ENCODE peak calls at places on chromosomes 2 and 18, in nine cellular contexts. S is tibial artery; N is right atrium auricular region; J is adrenal gland; E is CD8-positive, alpha-beta memory T cell; Y is neural progenitor cell; X is BE2C; H is Panc1; L is aorta. T is an unnamed sample. For H3K4me1, the result is how much of the 10 kb centered on the place peaks cover.

GRCh38 chr2:121333231-121333630 is 48.2 kb upstream of the TFCP2L1 start:
- DNase-seq in S (no peak), N (no peak), J (no peak), E (no peak), Y (no peak), X (no peak), H (no peak), L (no peak), T (no peak)

GRCh38 chr18:55150001-55150400 is 190.7 kb upstream of the CCDC68 start:
- DNase-seq in S (peak), N (no peak), J (no peak), E (no peak), Y (no peak), X (no peak), H (no peak), L (no peak), T (no peak)

GRCh38 chr2:10448646-10449480 is 736 bp upstream of the ODC1 start:
- DNase-seq in S (peak), N (peak), J (peak), E (peak), Y (peak), X (no peak), H (no peak), L (peak), T (peak)

GRCh38 chr18:78721986-78722385 is 257.6 kb upstream of the SALL3 start:
- DNase-seq in S (no peak), N (no peak), J (no peak), E (no peak), Y (no peak), X (no peak), H (no peak), L (no peak), T (no peak)

GRCh38 chr2:238635637-238636036 is 208.9 kb downstream of the ASB1 start:
- DNase-seq in S (no peak), N (no peak), J (no peak), E (no peak), Y (no peak), X (no peak), H (no peak), L (no peak), T (no peak)

GRCh38 chr2:102081600-102081999 is 60.9 kb upstream of the IL1R1 start:
- DNase-seq in S (no peak), N (no peak), J (no peak), E (no peak), Y (no peak), X (no peak), H (no peak), L (no peak), T (no peak)

GRCh38 chr2:235779444-235779896 is 285.6 kb downstream of the AGAP1 start:
- DNase-seq in S (peak), N (peak), J (peak), E (peak), Y (peak), X (peak), H (peak), L (peak), T (peak)

GRCh38 chr18:48806551-48807261 is 144.1 kb downstream of the SMAD7 start:
- DNase-seq in S (peak), N (peak), J (peak), E (peak), Y (no peak), X (no peak), H (no peak), L (peak), T (peak)

GRCh38 chr2:20706786-20707185 is 39.8 kb downstream of the GDF7 start:
- DNase-seq in S (no peak), N (no peak), J (no peak), E (no peak), Y (no peak), X (no peak), H (no peak), L (no peak), T (no peak)

GRCh38 chr18:12904012-12904516 is 20.0 kb upstream of the PTPN2 start:
- DNase-seq in S (no peak), N (no peak), J (no peak), E (no peak), Y (no peak), X (no peak), H (no peak), L (peak), T (peak)

GRCh38 chr2:142824756-142825155 is 52.7 kb upstream of the KYNU start:
- DNase-seq in S (no peak), N (no peak), J (no peak), E (no peak), Y (no peak), X (no peak), H (no peak), L (no peak), T (no peak)
- H3K4me1 ChIP-seq in S (under half), N (under half), J (under half), E (under half), Y (under half), X (under half), H (under half), L (under half), T (under half)

DNA sequence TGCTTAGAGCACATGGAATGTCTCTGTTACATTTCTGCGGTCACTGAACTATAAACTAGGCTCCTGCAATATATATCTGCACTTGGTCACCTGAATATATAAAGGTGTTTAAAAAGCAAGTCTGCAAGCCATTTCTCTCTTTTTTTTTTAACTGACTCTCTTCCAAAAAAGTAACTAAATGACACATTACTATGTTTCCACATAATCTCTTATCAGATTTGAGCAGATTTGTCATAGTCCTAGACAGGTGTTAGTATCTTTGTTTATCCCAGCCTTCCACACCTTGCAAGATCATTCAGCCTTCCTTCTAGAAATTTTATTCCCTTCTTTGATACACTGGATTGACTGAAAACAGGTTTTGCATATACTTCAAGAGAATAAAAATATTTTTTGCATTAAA is 86.7 kb upstream of the KLF7 start:
- DNase-seq in S (no peak), N (no peak), J (no peak), E (no peak), Y (no peak), X (no peak), H (no peak), L (no peak), T (no peak)
- H3K4me1 ChIP-seq in S (under half), N (under half), J (under half), E (under half), Y (under half), X (half or more), H (under half), L (under half), T (under half)

GRCh38 chr2:241315879-241316700 is at the start of gene SEPTIN2:
- DNase-seq in S (peak), N (peak), J (peak), E (no peak), Y (no peak), X (no peak), H (no peak), L (peak), T (no peak)
- H3K4me1 ChIP-seq in S (under half), N (half or more), J (half or more), E (half or more), Y (under half), X (under half), H (half or more), L (under half), T (under half)

GRCh38 chr18:44783371-44783770 is 102.7 kb downstream of the SETBP1 start:
- DNase-seq in S (no peak), N (no peak), J (no peak), E (no peak), Y (no peak), X (no peak), H (no peak), L (no peak), T (no peak)
- H3K4me1 ChIP-seq in S (under half), N (under half), J (under half), E (under half), Y (under half), X (under half), H (under half), L (under half), T (under half)

GRCh38 chr2:227655454-227655853 is 11.2 kb upstream of the SCYGR5 start:
- DNase-seq in S (peak), N (no peak), J (peak), E (no peak), Y (no peak), X (no peak), H (peak), L (no peak), T (no peak)
- H3K4me1 ChIP-seq in S (under half), N (under half), J (under half), E (under half), Y (under half), X (under half), H (under half), L (under half), T (under half)

GRCh38 chr2:215791481-215791937 is 221.8 kb downstream of the MREG start:
- DNase-seq in S (no peak), N (no peak), J (no peak), E (no peak), Y (no peak), X (no peak), H (no peak), L (no peak), T (no peak)
- H3K4me1 ChIP-seq in S (under half), N (under half), J (under half), E (under half), Y (under half), X (under half), H (under half), L (under half), T (under half)

GRCh38 chr2:202127793-202128215 is 54.7 kb downstream of the KIAA2012 start:
- DNase-seq in S (no peak), N (no peak), J (no peak), E (no peak), Y (peak), X (no peak), H (no peak), L (no peak), T (no peak)
- H3K4me1 ChIP-seq in S (under half), N (under half), J (under half), E (under half), Y (under half), X (under half), H (under half), L (under half), T (under half)

DNA sequence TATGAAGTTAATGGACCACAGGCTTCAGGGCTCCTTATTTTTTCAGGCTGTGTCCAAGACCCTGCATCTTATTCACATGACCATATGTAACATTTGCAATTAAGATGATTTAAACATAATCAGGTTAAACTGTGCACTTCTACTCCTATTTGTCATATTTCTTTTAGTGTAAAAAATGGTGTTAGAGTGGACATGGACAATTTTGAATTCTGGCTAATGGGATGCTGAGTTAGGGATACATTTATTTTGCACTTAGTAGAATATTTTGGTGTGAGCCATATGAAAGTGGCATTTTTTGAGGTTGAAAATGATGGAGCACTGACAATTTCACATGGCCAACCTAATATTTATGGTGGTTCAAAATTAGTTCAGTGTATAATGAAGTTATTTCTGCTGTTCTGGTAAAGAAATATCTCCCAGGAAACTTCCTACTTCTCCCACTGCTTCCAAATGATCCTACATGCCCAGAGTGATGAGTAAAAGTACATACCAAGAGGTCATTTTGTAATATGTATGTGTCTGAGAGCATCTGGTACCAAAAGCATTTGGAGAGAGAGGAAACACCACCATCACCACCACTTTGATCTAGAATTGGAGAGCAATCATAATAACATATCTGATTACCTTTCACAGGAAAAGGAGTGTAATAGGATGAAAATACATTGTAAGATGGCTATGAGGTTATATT is 36.0 kb downstream of the GULP1 start:
- DNase-seq in S (no peak), N (no peak), J (no peak), E (no peak), Y (no peak), X (no peak), H (no peak), L (no peak), T (no peak)
- H3K4me1 ChIP-seq in S (under half), N (under half), J (under half), E (under half), Y (half or more), X (under half), H (under half), L (under half), T (under half)

DNA sequence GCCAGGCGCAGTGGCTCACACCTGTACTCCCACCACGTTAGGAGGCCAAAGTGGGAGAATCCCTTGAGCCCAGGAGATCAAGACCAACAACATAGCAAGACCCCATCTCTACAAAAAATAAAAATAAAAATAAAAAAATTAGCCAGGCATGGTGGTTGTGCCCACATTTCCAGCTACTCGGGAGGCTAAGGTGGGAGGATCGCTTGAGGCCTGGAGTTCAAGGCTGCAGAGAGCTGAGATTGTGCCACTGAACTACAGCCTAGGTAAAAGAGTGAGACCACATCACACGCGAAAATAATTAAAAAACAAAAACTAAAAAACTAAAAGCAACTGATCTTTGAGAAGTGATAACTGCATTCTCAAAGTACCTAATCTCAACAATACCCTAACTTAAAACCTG is 1.8 kb downstream of the C2orf76 start:
- DNase-seq in S (no peak), N (no peak), J (no peak), E (no peak), Y (no peak), X (no peak), H (no peak), L (no peak), T (no peak)
- H3K4me1 ChIP-seq in S (under half), N (under half), J (under half), E (under half), Y (under half), X (under half), H (under half), L (under half), T (under half)

T was measured in right cardiac atrium.